ENCODE peak calls at places on chromosome 16, in seven cellular contexts. Q, Y, F, A, T, K and V are unnamed samples.

GRCh38 chr16:13110124-13110796 is 208.9 kb downstream of the SHISA9 start:
- DNase-seq in Q (no peak), Y (no peak), F (no peak), A (peak), T (no peak), K (peak), V (peak)

GRCh38 chr16:88920618-88921602 is 54.5 kb upstream of the PABPN1L start:
- DNase-seq in Q (peak), Y (no peak), F (peak), A (no peak), T (no peak), K (no peak), V (peak)

GRCh38 chr16:66175580-66175979 is 190.9 kb upstream of the CDH5 start:
- DNase-seq in Q (no peak), Y (no peak), F (no peak), A (no peak), T (no peak), K (no peak), V (no peak)

GRCh38 chr16:576823-577201 is 7.0 kb downstream of the PIGQ start:
- DNase-seq in Q (no peak), Y (no peak), F (no peak), A (no peak), T (no peak), K (no peak), V (no peak)

GRCh38 chr16:51831595-51832352 is 680.7 kb upstream of the SALL1 start:
- DNase-seq in Q (no peak), Y (no peak), F (no peak), A (no peak), T (no peak), K (no peak), V (no peak)

GRCh38 chr16:69693916-69694315 is 32.4 kb downstream of the NQO1 start:
- DNase-seq in Q (no peak), Y (no peak), F (no peak), A (no peak), T (no peak), K (no peak), V (no peak)

GRCh38 chr16:64705443-64705842 is 416.4 kb downstream of the CDH11 start:
- DNase-seq in Q (no peak), Y (no peak), F (no peak), A (no peak), T (no peak), K (no peak), V (no peak)

GRCh38 chr16:50666658-50667496 is 14.2 kb downstream of the SNX20 start:
- DNase-seq in Q (no peak), Y (no peak), F (no peak), A (no peak), T (peak), K (no peak), V (no peak)

GRCh38 chr16:27867122-27868110 is 196.1 kb downstream of the GSG1L start:
- DNase-seq in Q (peak), Y (no peak), F (peak), A (peak), T (peak), K (peak), V (peak)

GRCh38 chr16:81238296-81239011 is at the start of gene BCO1:
- DNase-seq in Q (peak), Y (no peak), F (no peak), A (no peak), T (no peak), K (peak), V (no peak)

GRCh38 chr16:25148568-25149215 is 37.1 kb downstream of the LCMT1 start:
- DNase-seq in Q (no peak), Y (no peak), F (no peak), A (no peak), T (no peak), K (no peak), V (no peak)

GRCh38 chr16:4217246-4218131 is 24.4 kb downstream of the SRL start:
- DNase-seq in Q (no peak), Y (no peak), F (peak), A (no peak), T (no peak), K (no peak), V (peak)

GRCh38 chr16:46895399-46896313 is 11.5 kb downstream of the GPT2 start:
- DNase-seq in Q (no peak), Y (no peak), F (no peak), A (no peak), T (no peak), K (no peak), V (no peak)

GRCh38 chr16:74561626-74562025 is 45.3 kb downstream of the GLG1 start:
- DNase-seq in Q (peak), Y (no peak), F (no peak), A (no peak), T (no peak), K (no peak), V (no peak)

GRCh38 chr16:60123387-60124023 is 1389.4 kb upstream of the GOT2 start:
- DNase-seq in Q (no peak), Y (no peak), F (no peak), A (no peak), T (no peak), K (no peak), V (no peak)

GRCh38 chr16:30767767-30768465 is 5.8 kb downstream of the RNF40 start:
- DNase-seq in Q (no peak), Y (no peak), F (no peak), A (no peak), T (no peak), K (no peak), V (no peak)

GRCh38 chr16:49489686-49490320 is 116.2 kb downstream of the C16orf78 start:
- DNase-seq in Q (no peak), Y (no peak), F (no peak), A (no peak), T (no peak), K (no peak), V (no peak)

GRCh38 chr16:8588703-8589292 is 1.5 kb downstream of the TMEM114 start:
- DNase-seq in Q (no peak), Y (no peak), F (no peak), A (no peak), T (no peak), K (no peak), V (no peak)